ENCODE peak calls at places on chromosomes 2 and 18, in nine cellular contexts. E, G, Z, D, V, I, P, W and N are unnamed samples.

GRCh38 chr2:171134624-171135230 is 26.0 kb downstream of the TLK1 start:
- DNase-seq in W (no peak), I (no peak), V (no peak), D (no peak), E (no peak), P (no peak), Z (no peak), G (no peak), N (no peak)

GRCh38 chr2:148455791-148456190 is 188.8 kb upstream of the EPC2 start:
- DNase-seq in G (no peak), W (no peak), P (no peak), E (no peak), Z (no peak), I (no peak), V (no peak), D (no peak), N (no peak)

GRCh38 chr2:227228061-227228667 is 63.7 kb downstream of the COL4A3 start:
- DNase-seq in E (peak), D (peak), I (peak), G (peak), P (no peak), W (peak), V (peak), Z (peak), N (no peak)

GRCh38 chr2:63735931-63736820 is 105.5 kb upstream of the UGP2 start:
- DNase-seq in I (no peak), D (no peak), V (no peak), E (no peak), Z (no peak), P (no peak), W (no peak), G (no peak), N (no peak)

GRCh38 chr2:85779641-85780315 is 26.0 kb downstream of the ATOH8 start:
- DNase-seq in E (no peak), Z (no peak), P (no peak), W (peak), D (no peak), V (no peak), G (peak), I (no peak), N (no peak)

GRCh38 chr18:56276466-56276865 is 361.9 kb downstream of the TXNL1 start:
- DNase-seq in I (no peak), Z (no peak), E (no peak), G (no peak), P (no peak), D (no peak), W (no peak), V (no peak), N (no peak)

GRCh38 chr18:66727991-66728390 is 124.1 kb upstream of the CDH19 start:
- DNase-seq in G (no peak), P (no peak), I (no peak), E (no peak), W (no peak), Z (no peak), D (no peak), V (no peak), N (no peak)

GRCh38 chr2:172745636-172746035 is 10.0 kb downstream of the RAPGEF4 start:
- DNase-seq in Z (no peak), V (no peak), E (no peak), D (no peak), I (no peak), G (no peak), W (no peak), P (no peak), N (no peak)

GRCh38 chr2:109531896-109532727 is 81.7 kb downstream of the SEPTIN10 start:
- DNase-seq in D (no peak), E (no peak), Z (no peak), W (no peak), G (no peak), P (no peak), V (no peak), I (peak), N (no peak)

GRCh38 chr2:11446733-11447248 is 19.2 kb downstream of the E2F6 start:
- DNase-seq in G (peak), V (peak), D (peak), W (peak), E (peak), Z (peak), P (peak), I (peak), N (peak)

GRCh38 chr2:145910416-145910815 is 1390.5 kb upstream of the ZEB2 start:
- DNase-seq in P (no peak), D (no peak), W (no peak), G (no peak), E (no peak), I (no peak), V (no peak), Z (no peak), N (no peak)

DNA sequence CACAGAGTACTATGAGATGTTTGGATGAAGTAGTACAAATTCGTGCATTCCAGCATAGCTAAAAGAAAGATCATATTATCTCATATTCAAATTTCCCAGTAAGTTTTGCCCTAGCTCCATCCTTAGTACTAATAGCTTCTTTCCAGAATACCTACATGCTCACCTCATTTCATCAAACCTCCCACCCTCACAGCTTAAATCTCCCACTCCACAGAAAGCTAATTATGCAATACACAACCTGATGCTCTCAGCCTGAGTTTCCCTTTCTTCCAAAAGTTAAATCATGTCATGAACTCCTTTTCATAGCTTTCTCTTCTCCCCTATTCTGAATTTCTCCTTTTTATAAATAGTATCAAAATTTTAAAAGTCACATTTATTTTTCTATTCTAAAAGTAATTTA is 34.6 kb downstream of the DNAH6 start:
- DNase-seq in G (no peak), D (no peak), P (no peak), Z (no peak), E (no peak), I (no peak), V (no peak), W (no peak), N (no peak)
- TF ChIP-seq CTCF in G (no peak), D (no peak), P (no peak), Z (no peak), E (no peak), I (no peak), V (no peak), W (no peak), N (no peak)

GRCh38 chr2:30862054-30862651 is 54.9 kb upstream of the CAPN13 start:
- DNase-seq in W (peak), I (peak), D (peak), V (peak), Z (no peak), P (peak), E (peak), G (peak), N (no peak)

GRCh38 chr2:30860715-30861114 is 53.5 kb upstream of the CAPN13 start:
- DNase-seq in D (no peak), W (no peak), E (no peak), Z (no peak), G (no peak), P (no peak), V (no peak), I (no peak), N (no peak)

GRCh38 chr2:30865218-30865617 is 58.0 kb upstream of the CAPN13 start:
- DNase-seq in E (no peak), I (no peak), Z (no peak), D (no peak), V (no peak), G (no peak), W (no peak), P (no peak), N (no peak)

GRCh38 chr2:30860003-30860402 is 52.8 kb upstream of the CAPN13 start:
- DNase-seq in E (no peak), V (no peak), Z (no peak), I (no peak), P (no peak), W (no peak), D (no peak), G (no peak), N (no peak)
- TF ChIP-seq POLR2A in E (no peak), V (no peak), Z (no peak), I (no peak), P (no peak), W (no peak), D (no peak), G (no peak), N (no peak)

GRCh38 chr2:46327627-46328026 is 30.4 kb downstream of the EPAS1 start:
- DNase-seq in P (peak), G (no peak), I (no peak), V (no peak), W (no peak), E (no peak), Z (no peak), D (no peak), N (no peak)
- TF ChIP-seq CTCF in P (peak), G (peak), I (no peak), V (no peak), W (no peak), E (no peak), Z (no peak), D (no peak), N (no peak)

GRCh38 chr2:207311316-207312005 is 145.7 kb upstream of the KLF7 start:
- DNase-seq in E (no peak), W (no peak), I (no peak), D (peak), Z (peak), V (peak), G (peak), P (peak), N (peak)
- TF ChIP-seq POLR2A in E (no peak), W (peak), I (no peak), D (no peak), Z (no peak), V (no peak), G (no peak), P (no peak), N (no peak)